ENCODE peak calls at places on chromosome 11, in four cellular contexts. X, T, H and I are unnamed samples.
A peak's percentile ranks its signal among the peaks of the same experiment; 100 is the strongest.

GRCh38 chr11:1916132-1916985 is 3.1 kb upstream of the TNNT3 start:
- DNase-seq in X (no peak), T (no peak), H (no peak), I (no peak)

GRCh38 chr11:12675951-12676711 is 1.9 kb downstream of the TEAD1 start:
- DNase-seq in X (peak; percentile 34), T (no peak), H (no peak), I (no peak)

GRCh38 chr11:98965358-98965757 is 55.4 kb upstream of the CNTN5 start:
- DNase-seq in X (no peak), T (no peak), H (no peak), I (no peak)

GRCh38 chr11:47514825-47515647 is 37.9 kb downstream of the CELF1 start:
- DNase-seq in X (no peak), T (no peak), H (no peak), I (no peak)

GRCh38 chr11:119421351-119421750 is 1.6 kb downstream of the THY1 start:
- DNase-seq in X (no peak), T (no peak), H (no peak), I (no peak)

GRCh38 chr11:70799386-70799785 is 401.1 kb downstream of the CTTN start:
- DNase-seq in X (no peak), T (no peak), H (no peak), I (no peak)

GRCh38 chr11:69211540-69212120 is 55.9 kb downstream of the SMIM38 start:
- DNase-seq in X (no peak), T (peak; percentile 3), H (no peak), I (peak; percentile 36)

GRCh38 chr11:69278091-69278867 is 15.7 kb upstream of the MYEOV start:
- DNase-seq in X (no peak), T (no peak), H (no peak), I (no peak)

GRCh38 chr11:37450613-37451012 is 852.6 kb upstream of the RAG2 start:
- DNase-seq in X (no peak), T (no peak), H (no peak), I (no peak)

GRCh38 chr11:44464741-44465140 is 100.7 kb upstream of the CD82 start:
- DNase-seq in X (no peak), T (no peak), H (no peak), I (no peak)
- TF ChIP-seq CTCF in X (no peak), T (no peak), H (peak; percentile 27), I (peak; percentile 36)

GRCh38 chr11:61332823-61333637 is at the start of the genes DDB1 and TKFC:
- DNase-seq in X (peak; percentile 99), T (peak; percentile 92), H (peak; percentile 97), I (peak; percentile 98)
- TF ChIP-seq CTCF in X (no peak), T (no peak), H (no peak), I (no peak)

DNA sequence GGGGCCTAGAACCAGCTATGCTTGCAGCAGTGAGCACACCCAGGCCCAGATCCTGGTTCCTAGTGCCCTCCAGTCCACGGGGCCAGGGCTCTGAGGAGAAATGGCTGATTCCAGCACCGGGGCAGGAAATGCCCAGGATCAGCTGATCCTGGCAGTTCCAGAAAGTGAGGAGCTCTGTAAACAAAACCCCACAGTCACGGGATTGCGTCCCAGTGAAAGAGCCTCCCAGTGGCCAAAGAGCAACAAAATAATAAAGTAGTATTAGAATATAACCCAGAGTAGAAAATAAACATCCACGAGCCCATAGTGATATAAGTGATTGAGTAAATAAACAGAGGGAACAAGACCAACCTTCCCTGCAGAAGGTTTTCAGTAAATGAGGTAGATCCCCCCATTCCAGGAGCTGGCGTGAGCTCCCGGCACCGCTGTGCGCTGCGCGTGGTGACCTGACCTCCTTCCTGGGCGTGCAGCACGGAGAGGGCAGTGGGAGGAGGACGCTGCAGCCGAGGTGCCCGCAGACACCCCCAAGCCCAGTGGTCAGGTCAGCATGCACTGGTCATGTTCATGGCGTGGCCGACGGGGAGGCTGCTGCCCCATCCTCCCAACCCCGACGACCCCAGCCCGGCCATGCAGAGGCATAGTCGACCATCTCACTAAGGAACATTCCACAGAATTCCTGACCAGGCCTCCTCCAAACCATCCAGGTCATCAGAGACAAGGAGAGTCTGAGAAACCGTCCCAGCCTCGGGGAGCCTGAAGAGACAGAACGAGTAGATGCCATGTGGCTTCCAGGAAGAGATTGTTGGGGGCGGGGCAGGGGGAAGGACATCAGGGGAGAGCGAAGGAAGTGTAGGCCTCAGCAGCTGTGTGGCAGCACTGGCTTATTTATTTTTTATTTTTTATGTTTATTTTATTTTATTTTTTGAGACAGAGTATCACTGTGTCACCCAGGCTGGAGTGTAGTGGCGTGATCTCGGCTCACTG is 19.9 kb downstream of the PTDSS2 start:
- DNase-seq in X (peak; percentile 35), T (peak; percentile 86), H (peak; percentile 37), I (no peak)
- TF ChIP-seq CTCF in X (no peak), T (peak; percentile 27), H (no peak), I (peak; percentile 19)

GRCh38 chr11:92969634-92970347 is at the start of gene MTNR1B:
- DNase-seq in X (peak; percentile 74), T (no peak), H (peak; percentile 8), I (no peak)

GRCh38 chr11:92972248-92972647 is 2.8 kb downstream of the MTNR1B start:
- DNase-seq in X (peak; percentile 64), T (no peak), H (no peak), I (no peak)

GRCh38 chr11:92965196-92965595 is 4.3 kb upstream of the MTNR1B start:
- DNase-seq in X (no peak), T (no peak), H (no peak), I (no peak)

GRCh38 chr11:92967178-92967577 is 2.3 kb upstream of the MTNR1B start:
- DNase-seq in X (no peak), T (no peak), H (no peak), I (no peak)

GRCh38 chr11:92969293-92969633 is 188 bp upstream of the MTNR1B start:
- DNase-seq in X (no peak), T (no peak), H (no peak), I (no peak)
- TF ChIP-seq CTCF in X (no peak), T (no peak), H (no peak), I (no peak)